ENCODE peak calls at places on chromosomes 11 and 22, in six cellular contexts. U is upper lobe of left lung, G is uterus, O is IMR-90, S is esophagus muscularis mucosa, A is right lobe of liver. Y is an unnamed sample.

GRCh38 chr11:46490576-46491100 is 99.1 kb upstream of the CHRM4 start:
- DNase-seq in U (no peak), G (no peak), O (peak; percentile 46), S (no peak), A (no peak), Y (no peak)

GRCh38 chr11:87213444-87213843 is 175.7 kb downstream of the TMEM135 start:
- DNase-seq in U (no peak), G (no peak), O (no peak), S (no peak), A (no peak), Y (no peak)

GRCh38 chr22:45105281-45105700 is 58.4 kb upstream of the NUP50 start:
- DNase-seq in U (no peak), G (no peak), O (peak; percentile 97), S (no peak), A (no peak), Y (no peak)

GRCh38 chr11:128289048-128289447 is 298.3 kb downstream of the ETS1 start:
- DNase-seq in U (no peak), G (no peak), O (no peak), S (no peak), A (no peak), Y (no peak)

GRCh38 chr11:10504490-10504889 is 36.5 kb downstream of the RNF141 start:
- DNase-seq in U (no peak), G (no peak), O (no peak), S (peak; percentile 39), A (no peak), Y (no peak)

GRCh38 chr11:131910491-131911387 is 540.3 kb downstream of the NTM start:
- DNase-seq in U (peak; percentile 87), G (no peak), O (peak; percentile 43), S (no peak), A (no peak), Y (no peak)

GRCh38 chr11:93059074-93059957 is 89.9 kb downstream of the MTNR1B start:
- DNase-seq in U (no peak), G (no peak), O (peak; percentile 90), S (no peak), A (no peak), Y (no peak)

GRCh38 chr11:79514269-79514668 is 73.4 kb upstream of the TENM4 start:
- DNase-seq in U (no peak), G (no peak), O (no peak), S (no peak), A (no peak), Y (no peak)

GRCh38 chr22:44752285-44753188 is at the start of gene ARHGAP8:
- DNase-seq in U (peak; percentile 91), G (no peak), O (no peak), S (no peak), A (no peak), Y (peak; percentile 67)

GRCh38 chr11:96162816-96163499 is 180.0 kb downstream of the MAML2 start:
- DNase-seq in U (no peak), G (peak; percentile 65), O (peak; percentile 95), S (no peak), A (no peak), Y (no peak)

GRCh38 chr11:83691387-83692088 is 405.4 kb upstream of the CCDC90B start:
- DNase-seq in U (no peak), G (peak; percentile 22), O (no peak), S (no peak), A (peak; percentile 55), Y (peak; percentile 25)

GRCh38 chr11:57932105-57932504 is 91.6 kb upstream of the OR9Q1 start:
- DNase-seq in U (no peak), G (no peak), O (no peak), S (no peak), A (no peak), Y (no peak)

GRCh38 chr22:38085056-38085455 is 1.1 kb upstream of the SLC16A8 start:
- DNase-seq in U (peak; percentile 52), G (no peak), O (no peak), S (no peak), A (no peak), Y (no peak)

GRCh38 chr11:72425053-72425980 is 9.0 kb downstream of the CLPB start:
- DNase-seq in U (no peak), G (no peak), O (no peak), S (no peak), A (no peak), Y (no peak)

GRCh38 chr11:44805596-44805995 is 78.8 kb downstream of the TSPAN18 start:
- DNase-seq in U (no peak), G (no peak), O (peak; percentile 25), S (no peak), A (no peak), Y (no peak)

GRCh38 chr11:70650075-70650909 is 252.0 kb downstream of the CTTN start:
- DNase-seq in U (no peak), G (peak; percentile 15), O (peak; percentile 69), S (no peak), A (peak; percentile 63), Y (peak; percentile 48)

GRCh38 chr11:122038543-122038942 is 77.5 kb downstream of the BLID start:
- DNase-seq in U (no peak), G (no peak), O (peak; percentile 93), S (no peak), A (no peak), Y (no peak)

GRCh38 chr11:7640826-7641225 is 32.5 kb downstream of the CYB5R2 start:
- DNase-seq in U (no peak), G (no peak), O (no peak), S (no peak), A (no peak), Y (no peak)

GRCh38 chr11:105673089-105673488 is 63.2 kb downstream of the GRIA4 start:
- DNase-seq in U (no peak), G (no peak), O (peak; percentile 72), S (no peak), A (no peak), Y (peak; percentile 2)

GRCh38 chr11:113677648-113678047 is 28.5 kb downstream of the TMPRSS5 start:
- DNase-seq in U (no peak), G (no peak), O (no peak), S (no peak), A (no peak), Y (no peak)

DNA sequence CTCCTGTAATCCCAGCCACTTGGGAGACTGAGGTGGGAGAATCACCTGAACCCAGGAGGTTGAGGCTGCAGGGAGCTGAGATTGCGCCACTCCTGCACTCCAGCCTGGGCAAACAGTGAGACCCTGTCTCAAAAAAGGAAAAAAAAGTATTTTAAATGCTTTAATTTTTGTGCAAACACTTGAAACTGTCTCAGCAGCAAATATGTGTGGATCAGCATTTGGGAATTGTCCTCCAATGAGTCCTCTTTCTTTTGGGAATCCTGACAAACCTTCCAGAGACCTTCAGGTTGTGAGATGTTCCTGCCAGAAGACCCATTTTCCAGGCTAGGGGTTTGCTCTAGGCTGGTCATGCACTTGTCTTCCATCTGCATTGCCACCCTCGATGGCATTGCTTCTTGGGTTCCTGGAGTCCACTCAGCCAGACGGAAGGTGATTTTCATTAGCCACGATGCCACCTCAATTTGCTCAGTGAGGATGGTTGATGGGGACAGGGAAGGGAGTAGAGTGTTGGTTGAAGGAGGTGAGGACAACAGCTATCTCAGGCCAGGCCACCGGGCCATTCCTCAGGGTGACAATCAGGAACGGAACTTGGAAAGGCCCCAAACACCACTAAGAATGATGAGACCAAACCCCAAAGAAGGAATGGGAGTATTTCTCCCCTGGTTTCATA is 55.4 kb downstream of the ST14 start:
- DNase-seq in U (no peak), G (no peak), O (no peak), S (peak; percentile 72), A (peak; percentile 19), Y (peak; percentile 6)
- TF ChIP-seq POLR2A in U (no peak), G (no peak), O (no peak), S (no peak), A (no peak), Y (no peak)

DNA sequence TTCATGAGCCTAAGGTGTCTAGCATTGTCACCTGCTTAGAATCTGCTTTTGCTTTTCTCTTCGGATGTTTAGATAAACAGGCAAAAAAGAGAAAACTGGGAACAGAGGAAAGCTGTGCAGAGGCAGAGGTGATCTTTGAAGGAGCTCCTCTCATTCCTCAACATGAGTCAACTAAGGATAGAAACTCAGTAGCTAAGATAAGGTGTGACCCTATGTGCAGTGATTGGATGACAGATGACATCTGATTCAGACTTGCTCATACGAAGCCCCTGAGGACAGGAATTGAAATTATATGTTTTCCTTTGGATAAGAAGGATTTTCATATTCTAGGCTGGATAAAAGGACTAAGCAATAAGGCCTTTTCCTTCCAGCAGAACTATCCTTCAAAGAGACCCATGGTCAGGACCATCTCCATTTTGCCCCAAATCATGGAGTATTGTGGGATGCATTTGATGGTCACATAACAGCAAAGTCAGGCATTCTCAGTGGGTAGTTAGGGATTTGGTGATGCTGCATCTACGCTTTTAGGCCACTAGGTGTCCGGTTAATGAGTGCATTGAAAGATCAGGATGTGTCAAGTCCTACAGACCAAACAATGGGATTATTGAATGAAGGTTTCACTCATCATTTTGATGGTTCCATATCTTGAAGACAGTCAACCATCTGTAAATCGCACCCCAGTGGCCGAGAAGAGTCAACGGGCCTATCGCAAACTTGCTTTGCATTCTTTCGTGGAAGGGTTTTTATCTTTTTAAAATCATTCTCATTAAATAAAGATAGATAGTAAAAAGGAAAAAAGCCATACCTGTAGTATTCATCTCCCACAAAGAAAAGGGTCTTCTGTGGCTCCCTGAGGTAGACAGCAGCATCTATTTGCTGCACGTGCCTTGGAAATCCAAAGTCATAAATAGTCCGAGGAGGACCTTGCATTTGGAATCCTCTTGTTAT is 32.2 kb downstream of the MMP20 start:
- DNase-seq in U (no peak), G (no peak), O (peak; percentile 20), S (no peak), A (no peak), Y (no peak)
- TF ChIP-seq CTCF in U (no peak), G (no peak), O (peak; percentile 37), S (peak; percentile 19), A (peak; percentile 56), Y (peak; percentile 16)

DNA sequence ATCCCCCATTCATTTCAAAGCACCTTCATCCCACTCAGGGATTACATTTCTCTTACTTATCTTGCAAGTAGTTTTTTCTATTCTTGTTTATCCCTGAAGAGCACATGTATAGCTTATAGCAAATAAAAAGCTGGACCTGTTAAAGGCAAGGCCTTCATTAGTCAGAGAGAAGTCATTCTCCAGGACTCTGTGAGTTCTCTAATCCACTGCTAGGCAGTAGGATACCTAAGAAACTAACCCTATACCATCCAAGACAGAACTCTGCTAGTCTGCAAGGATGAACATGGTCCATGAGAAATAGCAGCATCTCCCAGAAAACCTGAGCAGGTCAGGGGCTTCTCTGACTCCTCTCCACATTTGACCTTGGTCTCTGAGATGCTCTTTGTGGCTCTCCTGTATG is 104.5 kb downstream of the KIRREL3 start:
- DNase-seq in U (no peak), G (no peak), O (no peak), S (no peak), A (no peak), Y (no peak)
- H3K27ac ChIP-seq in U (no peak overlapping the region), G (no peak overlapping the region), O (no peak overlapping the region), S (no peak overlapping the region), A (no peak overlapping the region), Y (no peak overlapping the region)

DNA sequence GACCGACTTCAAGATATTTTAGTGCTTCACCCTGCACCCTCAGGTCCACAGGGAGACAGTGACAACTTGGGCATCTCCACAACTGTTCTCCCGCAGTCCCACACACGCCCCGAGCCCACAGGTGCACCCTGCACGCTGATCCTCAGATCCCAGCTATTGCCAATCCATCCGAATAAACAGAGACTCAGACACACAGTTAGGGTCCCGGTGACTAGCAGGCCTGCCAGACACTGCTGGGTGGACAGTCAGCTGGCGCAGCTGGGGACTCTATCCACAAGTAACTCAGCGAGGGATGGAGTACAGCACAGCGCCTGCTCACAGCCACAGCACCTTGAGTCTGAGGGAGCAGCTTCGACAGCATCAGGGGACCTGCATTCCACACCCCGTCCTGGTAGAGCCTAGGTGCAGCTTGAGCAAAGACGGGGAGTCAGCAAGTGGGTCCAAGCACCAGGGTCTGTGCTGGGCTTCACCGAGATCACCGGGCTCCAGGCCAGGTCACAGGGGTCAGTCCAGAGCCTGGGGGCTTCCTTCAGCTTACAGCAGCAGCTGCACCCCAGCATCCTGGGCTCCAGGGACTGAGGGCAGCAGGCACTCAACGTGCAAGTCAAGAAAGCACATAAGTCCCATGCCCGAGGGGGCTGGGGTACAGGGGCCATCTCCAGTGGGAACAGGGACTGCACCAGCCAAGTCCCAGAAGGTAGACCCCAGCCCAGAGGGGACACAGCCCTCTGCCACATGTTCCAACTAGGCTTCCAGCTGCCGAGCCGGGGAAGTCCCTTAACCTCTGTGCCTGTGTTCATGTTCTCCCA is 7.6 kb downstream of the RPL3 start:
- DNase-seq in U (no peak), G (no peak), O (no peak), S (no peak), A (no peak), Y (no peak)
- TF ChIP-seq POLR2A in U (peak; percentile 12), G (no peak), O (peak; percentile 27), S (no peak), A (no peak), Y (no peak)